ENCODE peak calls at places on chromosomes 4 and X, in seven cellular contexts. M is lung; U is MCF 10A; T is aorta; R is GM13976; A is NCI-H524; X is stimulated activated CD4-positive, alpha-beta T cell treated with anti-CD3 and anti-CD28 coated beads, Interleukin-1b, Interleukin-23, amount 100 ng/mL, for 4 hours. C is an unnamed sample.

GRCh38 chrX:33447285-33447684 is 235.9 kb upstream of the DMD start:
- DNase-seq in X (no peak), M (no peak), A (no peak), U (peak; percentile 27), T (no peak), R (no peak), C (no peak)

GRCh38 chr4:72418458-72418857 is 150.6 kb downstream of the ADAMTS3 start:
- DNase-seq in A (peak; percentile 93), M (no peak), R (no peak), U (peak; percentile 78), T (peak; percentile 44), X (no peak), C (peak; percentile 46)

GRCh38 chr4:124943938-124944337 is 231.4 kb upstream of the ANKRD50 start:
- DNase-seq in R (no peak), X (no peak), T (no peak), M (no peak), U (peak; percentile 34), A (no peak), C (no peak)

GRCh38 chr4:2831611-2832308 is 11.9 kb upstream of the ADD1 start:
- DNase-seq in T (peak; percentile 43), X (no peak), R (no peak), A (no peak), M (no peak), U (no peak), C (peak; percentile 14)

GRCh38 chrX:155896512-155896911 is 15.4 kb downstream of the VAMP7 start:
- DNase-seq in R (no peak), A (no peak), X (no peak), U (no peak), T (no peak), M (no peak), C (no peak)

GRCh38 chrX:1657367-1658082 is 42.7 kb downstream of the ASMT start:
- DNase-seq in U (peak; percentile 57), X (no peak), T (no peak), A (peak; percentile 73), R (peak; percentile 80), M (no peak), C (no peak)

GRCh38 chrX:66002832-66003680 is 36.8 kb downstream of the VSIG4 start:
- DNase-seq in T (no peak), X (no peak), M (no peak), U (no peak), A (no peak), R (no peak), C (no peak)

GRCh38 chr4:106172846-106173245 is 143.2 kb downstream of the TBCK start:
- DNase-seq in X (no peak), R (no peak), M (no peak), A (no peak), U (no peak), T (no peak), C (no peak)

GRCh38 chr4:40301592-40301991 is 33.5 kb upstream of the CHRNA9 start:
- DNase-seq in U (no peak), R (peak; percentile 56), X (no peak), A (no peak), M (no peak), T (no peak), C (no peak)

GRCh38 chr4:54232151-54232688 is 3.1 kb downstream of the PDGFRA start:
- DNase-seq in T (peak; percentile 55), A (peak; percentile 35), U (no peak), X (no peak), M (no peak), R (peak; percentile 24), C (no peak)

GRCh38 chr4:71962622-71963264 is 69.1 kb upstream of the NPFFR2 start:
- DNase-seq in A (no peak), R (no peak), U (no peak), T (no peak), X (no peak), M (no peak), C (no peak)

GRCh38 chr4:82710202-82710929 is 88.2 kb downstream of the SCD5 start:
- DNase-seq in R (no peak), A (peak; percentile 58), X (no peak), T (no peak), U (no peak), M (no peak), C (no peak)

GRCh38 chr4:114780205-114780604 is 181.6 kb downstream of the UGT8 start:
- DNase-seq in M (no peak), X (no peak), T (no peak), A (peak; percentile 45), R (no peak), U (peak; percentile 64), C (no peak)

GRCh38 chrX:151488677-151489076 is 74.8 kb upstream of the PASD1 start:
- DNase-seq in U (peak; percentile 26), M (no peak), X (no peak), T (no peak), A (peak; percentile 43), R (peak; percentile 23), C (no peak)

GRCh38 chr4:6041794-6042193 is 23.6 kb upstream of the C4orf50 start:
- DNase-seq in M (no peak), A (no peak), R (no peak), T (no peak), X (no peak), U (no peak), C (no peak)

GRCh38 chrX:68732906-68733493 is 85.5 kb downstream of the STARD8 start:
- DNase-seq in M (peak; percentile 64), T (peak; percentile 73), R (peak; percentile 68), U (peak; percentile 68), X (peak; percentile 46), A (peak; percentile 68), C (peak; percentile 63)

GRCh38 chr4:42331914-42332368 is 65.3 kb upstream of the SHISA3 start:
- DNase-seq in A (no peak), X (no peak), R (no peak), U (peak; percentile 39), T (no peak), M (no peak), C (peak; percentile 56)

GRCh38 chr4:102263024-102263787 is 82.1 kb downstream of the SLC39A8 start:
- DNase-seq in X (peak; percentile 0), M (no peak), U (peak; percentile 58), T (no peak), R (peak; percentile 41), A (peak; percentile 52), C (no peak)

GRCh38 chrX:6223516-6223915 is 5.2 kb downstream of the NLGN4X start:
- DNase-seq in M (no peak), T (no peak), R (no peak), U (no peak), X (no peak), A (no peak), C (no peak)

GRCh38 chr4:47224361-47224760 is 193.0 kb downstream of the GABRB1 start:
- DNase-seq in R (no peak), A (no peak), U (no peak), M (no peak), T (no peak), X (no peak), C (no peak)

GRCh38 chrX:134374294-134374693 is 85.7 kb upstream of the HPRT1 start:
- DNase-seq in M (no peak), R (no peak), A (peak; percentile 29), X (no peak), U (peak; percentile 27), T (no peak), C (no peak)

GRCh38 chr4:683982-684571 is 4.9 kb downstream of the SLC49A3 start:
- DNase-seq in M (no peak), T (peak; percentile 76), U (peak; percentile 71), A (peak; percentile 81), X (no peak), R (peak; percentile 75), C (peak; percentile 72)